ENCODE peak calls at places on chromosomes 1 and 21, in ten cellular contexts. O is erythroblast, G is A549, T is heart left ventricle, H is Peyer's patch, C is adrenal gland, Y is right lobe of liver, P is tibial nerve, U is testis, S is body of pancreas. R is an unnamed sample.

GRCh38 chr21:41328660-41329300 is 12.2 kb downstream of the FAM3B start:
- DNase-seq in O (no peak), G (no peak), T (no peak), H (no peak), C (no peak), Y (no peak), P (no peak), U (no peak), S (no peak), R (no peak)

GRCh38 chr1:95793893-95794292 is 559.9 kb downstream of the RWDD3 start:
- DNase-seq in O (no peak), G (peak), T (no peak), H (no peak), C (no peak), Y (no peak), P (no peak), U (peak), S (no peak), R (no peak)

GRCh38 chr21:44737706-44738354 is 26.5 kb upstream of the TSPEAR start:
- DNase-seq in O (no peak), G (no peak), T (no peak), H (no peak), C (no peak), Y (no peak), P (no peak), U (no peak), S (no peak), R (no peak)

GRCh38 chr1:162530985-162531319 is 30.6 kb upstream of the UAP1 start:
- DNase-seq in O (no peak), G (no peak), T (no peak), H (no peak), C (no peak), Y (no peak), P (no peak), U (no peak), S (no peak), R (no peak)

GRCh38 chr1:214660900-214661299 is 57.9 kb downstream of the CENPF start:
- DNase-seq in O (no peak), G (peak), T (no peak), H (no peak), C (peak), Y (no peak), P (peak), U (peak), S (peak), R (peak)

GRCh38 chr21:27505516-27505915 is 538.6 kb upstream of the ADAMTS5 start:
- DNase-seq in O (no peak), G (no peak), T (no peak), H (no peak), C (no peak), Y (no peak), P (no peak), U (no peak), S (no peak), R (no peak)

GRCh38 chr1:46171351-46171750 is 3.5 kb upstream of the TSPAN1 start:
- DNase-seq in O (no peak), G (no peak), T (peak), H (no peak), C (no peak), Y (no peak), P (no peak), U (no peak), S (no peak), R (no peak)

GRCh38 chr1:47650205-47650604 is 212.4 kb downstream of the FOXD2 start:
- DNase-seq in O (no peak), G (peak), T (no peak), H (peak), C (no peak), Y (no peak), P (no peak), U (peak), S (no peak), R (peak)

GRCh38 chr1:961132-961652 is 808 bp downstream of the KLHL17 start:
- DNase-seq in O (peak), G (no peak), T (no peak), H (no peak), C (no peak), Y (no peak), P (no peak), U (no peak), S (no peak), R (peak)

GRCh38 chr1:235503333-235504121 is 725 bp downstream of the B3GALNT2 start:
- DNase-seq in O (peak), G (peak), T (peak), H (peak), C (peak), Y (peak), P (peak), U (peak), S (peak), R (peak)

GRCh38 chr1:211198880-211199279 is 60.3 kb upstream of the RCOR3 start:
- DNase-seq in O (no peak), G (no peak), T (no peak), H (no peak), C (no peak), Y (no peak), P (no peak), U (no peak), S (no peak), R (no peak)

GRCh38 chr1:112464501-112464900 is 44.3 kb upstream of the WNT2B start:
- DNase-seq in O (no peak), G (no peak), T (no peak), H (peak), C (no peak), Y (no peak), P (no peak), U (no peak), S (no peak), R (peak)

GRCh38 chr1:54342764-54343687 is 63.2 kb downstream of the SSBP3 start:
- DNase-seq in O (no peak), G (no peak), T (no peak), H (no peak), C (no peak), Y (no peak), P (no peak), U (no peak), S (no peak), R (no peak)

GRCh38 chr1:237875291-237875690 is 15.4 kb downstream of the ZP4 start:
- DNase-seq in O (no peak), G (no peak), T (no peak), H (no peak), C (no peak), Y (no peak), P (no peak), U (no peak), S (no peak), R (no peak)

GRCh38 chr1:53324321-53324720 is 3.5 kb downstream of the LRP8 start:
- DNase-seq in O (no peak), G (no peak), T (no peak), H (no peak), C (no peak), Y (no peak), P (no peak), U (no peak), S (no peak), R (no peak)

GRCh38 chr1:97042551-97042950 is 321.0 kb downstream of the PTBP2 start:
- DNase-seq in O (no peak), G (no peak), T (no peak), H (no peak), C (no peak), Y (no peak), P (no peak), U (no peak), S (no peak), R (no peak)

GRCh38 chr1:228464487-228464983 is 22.6 kb upstream of the RNF187 start:
- DNase-seq in O (peak), G (peak), T (peak), H (no peak), C (peak), Y (peak), P (peak), U (peak), S (peak), R (peak)

GRCh38 chr1:53413175-53414001 is 45.8 kb upstream of the DMRTB1 start:
- DNase-seq in O (no peak), G (peak), T (no peak), H (no peak), C (no peak), Y (no peak), P (no peak), U (no peak), S (no peak), R (no peak)

GRCh38 chr1:42419449-42419848 is 36.4 kb downstream of the ZMYND12 start:
- DNase-seq in O (no peak), G (no peak), T (peak), H (no peak), C (no peak), Y (no peak), P (no peak), U (no peak), S (no peak), R (no peak)

GRCh38 chr1:181179980-181180964 is 91.8 kb downstream of the IER5 start:
- DNase-seq in O (no peak), G (no peak), T (peak), H (no peak), C (peak), Y (no peak), P (peak), U (peak), S (peak), R (no peak)

GRCh38 chr1:44359234-44359937 is 4.3 kb upstream of the ERI3 start:
- DNase-seq in O (no peak), G (no peak), T (no peak), H (no peak), C (no peak), Y (no peak), P (no peak), U (no peak), S (no peak), R (no peak)

GRCh38 chr1:162193815-162194214 is 124.3 kb downstream of the NOS1AP start:
- DNase-seq in O (no peak), G (no peak), T (no peak), H (no peak), C (no peak), Y (no peak), P (no peak), U (no peak), S (no peak), R (no peak)

GRCh38 chr1:246582301-246583055 is 16.2 kb downstream of the CNST start:
- DNase-seq in O (no peak), G (no peak), T (no peak), H (peak), C (no peak), Y (peak), P (no peak), U (no peak), S (no peak), R (no peak)

GRCh38 chr1:168631671-168632400 is 55.4 kb downstream of the XCL1 start:
- DNase-seq in O (no peak), G (no peak), T (no peak), H (no peak), C (no peak), Y (no peak), P (no peak), U (no peak), S (no peak), R (no peak)

DNA sequence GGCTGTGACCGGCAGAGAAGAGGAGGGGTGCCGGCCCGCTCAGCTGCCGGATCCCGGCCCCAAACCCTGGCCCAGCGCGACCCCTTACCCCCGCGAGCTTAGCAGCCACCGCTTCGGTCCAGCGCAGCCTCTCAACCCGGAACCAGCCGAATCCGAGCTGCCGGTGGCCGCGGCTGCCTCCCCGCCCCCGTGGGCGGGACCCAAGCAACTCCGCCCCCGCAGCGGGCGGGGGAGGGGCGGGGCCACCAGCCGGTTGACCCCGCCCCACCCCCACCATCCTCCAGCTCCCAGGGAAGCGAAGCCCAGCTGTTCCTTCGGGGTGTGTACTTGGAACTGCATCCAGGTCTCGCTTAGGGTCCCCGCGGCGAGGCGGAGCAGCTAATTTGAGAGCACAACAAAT is at the start of gene TRIM62:
- DNase-seq in O (peak), G (peak), T (peak), H (peak), C (peak), Y (peak), P (peak), U (peak), S (peak), R (peak)
- TF ChIP-seq POLR2A in O (no peak), G (peak), T (no peak), H (peak), C (no peak), Y (peak), P (no peak), U (no peak), S (peak), R (peak)

DNA sequence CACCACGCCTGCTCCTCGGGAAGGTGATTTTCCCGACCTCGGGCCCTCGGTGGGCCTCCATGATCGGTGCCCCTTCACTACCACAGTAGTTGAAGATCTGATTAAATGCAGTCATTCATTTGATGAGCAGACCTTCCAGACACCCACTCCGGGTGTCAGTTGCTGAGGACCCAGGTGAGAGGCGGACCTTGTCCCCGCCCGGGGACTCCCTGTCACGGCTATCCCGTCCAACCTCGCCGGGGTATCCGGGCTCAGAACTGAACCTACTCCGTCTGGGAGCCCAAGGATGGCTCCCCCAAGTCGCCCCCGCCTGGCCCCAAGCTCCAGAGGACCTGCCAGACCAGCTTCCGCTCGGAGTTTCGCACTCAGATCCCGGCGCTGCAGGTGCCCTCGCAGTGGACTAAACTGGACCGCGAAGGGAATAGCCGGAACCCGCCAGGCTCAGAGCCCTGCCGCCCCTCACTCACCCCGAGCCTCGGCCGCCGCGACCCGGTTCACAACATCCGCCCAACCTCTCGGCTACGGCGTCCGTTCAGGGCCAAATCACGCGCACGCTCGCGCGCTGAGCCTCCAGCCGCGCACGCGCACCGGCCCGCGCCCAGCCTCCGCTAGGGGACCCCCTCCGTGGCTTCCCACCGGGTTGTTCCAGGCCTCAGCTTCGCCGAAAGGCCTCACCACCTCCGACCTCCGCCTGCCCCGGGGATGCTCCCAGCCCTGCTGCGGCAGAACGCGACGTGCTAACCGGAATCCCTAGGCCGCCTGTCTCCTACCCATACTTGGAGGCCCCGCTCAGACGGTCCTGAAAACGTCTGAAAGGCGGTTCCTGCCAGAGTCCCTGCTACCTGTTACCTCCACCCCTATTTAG is 22.3 kb downstream of the RNU1-3 start:
- DNase-seq in O (no peak), G (peak), T (peak), H (peak), C (peak), Y (peak), P (peak), U (peak), S (peak), R (peak)
- TF ChIP-seq POLR2A in O (peak), G (peak), T (no peak), H (peak), C (peak), Y (no peak), P (no peak), U (no peak), S (peak), R (peak)

GRCh38 chr1:15151871-15152270 is 1.7 kb upstream of the TMEM51 start:
- DNase-seq in O (no peak), G (no peak), T (no peak), H (no peak), C (no peak), Y (no peak), P (no peak), U (no peak), S (no peak), R (no peak)

GRCh38 chr1:15153842-15154479 is 414 bp downstream of the TMEM51 start:
- DNase-seq in O (peak), G (peak), T (peak), H (peak), C (peak), Y (peak), P (no peak), U (peak), S (peak), R (peak)

GRCh38 chr1:15151377-15151806 is 2.2 kb upstream of the TMEM51 start:
- DNase-seq in O (no peak), G (no peak), T (no peak), H (no peak), C (no peak), Y (no peak), P (no peak), U (no peak), S (no peak), R (no peak)

GRCh38 chr1:15153184-15153841 is at the start of gene TMEM51:
- DNase-seq in O (no peak), G (peak), T (peak), H (peak), C (peak), Y (peak), P (no peak), U (peak), S (peak), R (peak)

DNA sequence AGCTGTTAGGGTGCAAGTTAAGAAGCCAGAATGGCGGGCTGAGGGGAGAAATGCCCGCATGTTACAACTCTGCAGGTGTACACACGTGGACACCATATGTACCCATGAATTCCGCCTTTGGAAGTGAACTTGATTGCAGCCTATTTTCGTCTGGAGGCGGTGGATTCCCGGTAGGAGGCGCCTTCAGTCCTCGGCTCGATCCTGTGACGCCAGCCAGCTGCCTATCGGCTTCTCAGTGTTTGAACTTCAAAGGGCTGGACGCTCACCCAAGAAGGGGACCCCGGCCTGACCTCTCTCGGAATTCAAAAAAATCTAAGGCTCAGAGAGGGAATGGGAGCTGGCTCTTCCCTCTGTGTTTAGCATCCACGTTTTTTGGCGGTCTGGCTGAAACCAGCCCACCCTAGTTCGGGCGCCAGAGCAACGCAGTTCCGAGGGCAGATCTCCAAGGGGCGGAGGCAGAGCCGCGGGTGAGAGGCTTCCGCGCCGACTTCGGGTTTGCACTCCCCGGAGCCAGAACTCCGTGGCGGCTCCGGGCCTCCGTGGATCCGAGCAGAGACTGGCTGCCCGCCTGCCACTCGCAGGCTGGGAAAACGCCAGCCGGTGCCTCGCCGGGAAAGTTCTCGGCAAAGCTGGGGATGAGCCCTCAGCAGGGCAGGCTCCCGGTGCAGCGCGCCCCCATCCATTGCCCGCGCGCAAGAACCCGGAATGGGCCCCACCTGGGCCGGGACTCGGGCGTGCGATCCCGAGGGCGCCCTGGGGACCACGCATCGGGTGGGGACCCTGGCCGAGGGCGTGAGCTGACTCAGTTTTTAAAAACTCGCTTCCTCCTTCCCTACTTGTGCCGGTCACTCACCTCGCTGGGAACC is 996 bp upstream of the TMEM51 start:
- DNase-seq in O (peak), G (peak), T (peak), H (peak), C (peak), Y (peak), P (peak), U (peak), S (peak), R (peak)
- TF ChIP-seq POLR2A in O (no peak), G (no peak), T (no peak), H (peak), C (peak), Y (peak), P (no peak), U (no peak), S (peak), R (no peak)

DNA sequence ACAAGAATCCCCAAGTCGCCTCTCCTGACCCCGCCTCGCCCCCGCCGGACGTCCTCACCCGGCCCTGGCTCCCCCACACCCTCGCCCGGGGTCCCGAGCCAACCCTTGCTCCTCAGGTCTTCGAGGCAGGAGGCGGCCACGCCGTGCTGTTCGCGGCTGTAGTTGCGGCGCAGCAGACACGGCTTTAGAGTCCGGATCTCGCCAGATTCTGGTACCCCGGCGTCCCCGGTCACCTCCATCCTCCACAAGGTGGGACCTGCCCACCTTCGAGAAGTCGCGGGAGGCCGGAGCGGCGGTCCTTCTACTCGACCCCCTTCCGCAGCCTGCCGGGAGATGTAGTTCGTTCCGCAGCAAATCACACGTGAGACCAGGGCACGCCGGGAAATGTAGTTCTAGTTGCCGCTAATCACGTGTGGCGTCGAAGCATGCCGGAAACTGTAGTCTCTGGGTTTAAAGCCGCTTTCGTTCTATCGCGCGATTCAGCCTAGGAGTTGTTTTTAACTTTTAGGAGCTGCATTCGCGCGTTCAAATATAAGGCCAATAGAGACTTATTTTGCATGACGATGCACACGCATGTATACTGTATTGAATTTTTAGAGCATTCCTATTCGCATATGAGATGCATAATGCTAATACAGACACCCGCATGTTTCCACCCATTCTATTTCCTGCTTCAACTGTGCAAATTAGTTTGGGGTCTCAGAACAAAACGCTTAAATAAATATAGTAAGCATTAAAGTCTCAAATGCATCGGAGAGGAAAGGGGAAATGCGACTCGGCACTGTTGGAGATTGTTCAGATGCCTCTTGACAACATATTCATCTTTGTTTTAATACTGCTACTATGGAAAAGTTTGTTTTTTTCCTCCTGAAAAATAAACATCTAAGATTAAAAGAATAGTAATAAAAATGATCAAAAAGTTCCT is at the start of gene DFFA:
- DNase-seq in O (peak), G (peak), T (peak), H (peak), C (peak), Y (peak), P (peak), U (peak), S (peak), R (peak)
- TF ChIP-seq POLR2A in O (peak), G (peak), T (no peak), H (peak), C (no peak), Y (peak), P (no peak), U (peak), S (peak), R (peak)